ENCODE peak calls at places on chromosomes 4 and X, in four cellular contexts. Q is HepG2, B is GM12878, A is K562. N is an unnamed sample.

GRCh38 chr4:109495514-109495913 is 61.9 kb downstream of the SEC24B start:
- DNase-seq in Q (no peak), B (no peak), A (no peak), N (no peak)

GRCh38 chrX:29478336-29479069 is 736.9 kb upstream of the MAGEB2 start:
- DNase-seq in Q (peak; percentile 0), B (peak; percentile 51), A (peak; percentile 9), N (peak; percentile 65)

GRCh38 chrX:10254746-10255145 is 98.0 kb downstream of the CLCN4 start:
- DNase-seq in Q (peak; percentile 2), B (no peak), A (no peak), N (no peak)

GRCh38 chrX:103791233-103791632 is 14.6 kb downstream of the PLP1 start:
- DNase-seq in Q (no peak), B (no peak), A (no peak), N (peak; percentile 43)

GRCh38 chr4:99301376-99302164 is 10.8 kb upstream of the ADH1A start:
- DNase-seq in Q (no peak), B (no peak), A (no peak), N (no peak)

GRCh38 chr4:87423313-87424031 is 1.1 kb downstream of the NUDT9 start:
- DNase-seq in Q (no peak), B (no peak), A (no peak), N (no peak)

GRCh38 chr4:83108101-83108861 is 6.2 kb downstream of the PLAC8 start:
- DNase-seq in Q (no peak), B (no peak), A (no peak), N (no peak)

GRCh38 chr4:184344899-184345572 is 127.4 kb upstream of the ENPP6 start:
- DNase-seq in Q (no peak), B (no peak), A (no peak), N (no peak)

GRCh38 chrX:24668111-24668510 is 21.0 kb upstream of the PCYT1B start:
- DNase-seq in Q (no peak), B (no peak), A (no peak), N (no peak)

GRCh38 chr4:85005865-85006377 is 39.4 kb upstream of the WDFY3 start:
- DNase-seq in Q (no peak), B (no peak), A (no peak), N (no peak)

GRCh38 chrX:130120746-130121504 is 10.6 kb upstream of the ELF4 start:
- DNase-seq in Q (peak; percentile 33), B (no peak), A (peak; percentile 75), N (peak; percentile 87)

GRCh38 chr4:138182838-138183426 is 59.2 kb downstream of the SLC7A11 start:
- DNase-seq in Q (peak; percentile 56), B (no peak), A (peak; percentile 13), N (peak; percentile 19)

GRCh38 chr4:15779336-15779735 is 1.2 kb downstream of the CD38 start:
- DNase-seq in Q (peak; percentile 46), B (no peak), A (no peak), N (no peak)

GRCh38 chrX:154797006-154797405 is 8.3 kb downstream of the MPP1 start:
- DNase-seq in Q (no peak), B (no peak), A (no peak), N (no peak)

GRCh38 chr4:40916880-40917279 is 167.1 kb downstream of the NSUN7 start:
- DNase-seq in Q (peak; percentile 27), B (no peak), A (peak; percentile 46), N (peak; percentile 55)
- TF ChIP-seq BHLHE40 in Q (no peak), B (no peak), A (no peak), N (no peak)

GRCh38 chr4:147933316-147933715 is 201.4 kb downstream of the ARHGAP10 start:
- DNase-seq in Q (no peak), B (no peak), A (no peak), N (no peak)
- TF ChIP-seq TARDBP in Q (no peak), B (no peak), A (no peak), N (no peak)

GRCh38 chr4:69830529-69831269 is 29.2 kb downstream of the SULT1E1 start:
- DNase-seq in Q (peak; percentile 81), B (no peak), A (no peak), N (no peak)
- TF ChIP-seq BHLHE40 in Q (no peak), B (no peak), A (no peak), N (no peak)

GRCh38 chr4:115110191-115111166 is 2.9 kb downstream of the NDST4 start:
- DNase-seq in Q (no peak), B (no peak), A (no peak), N (peak; percentile 18)
- TF ChIP-seq TARDBP in Q (no peak), B (no peak), A (no peak), N (no peak)

DNA sequence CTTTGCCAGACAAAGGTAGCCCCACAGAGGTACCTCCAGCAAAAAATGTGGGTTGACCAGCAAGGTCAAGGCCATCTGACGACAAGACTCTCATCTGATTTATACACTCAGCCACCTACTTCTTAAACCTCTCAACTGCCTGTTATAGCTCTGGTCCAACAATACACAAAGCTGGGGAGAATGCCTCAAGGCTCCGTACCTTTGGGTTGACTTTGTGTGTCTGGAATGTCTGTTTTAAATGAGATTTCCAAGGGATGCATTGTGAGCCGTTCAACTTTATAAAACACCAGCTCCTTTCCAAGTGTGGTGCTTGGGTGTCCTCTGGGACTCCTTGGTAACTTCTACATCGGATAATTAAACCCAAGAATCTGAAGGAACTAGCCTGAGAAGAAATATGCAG is 167.0 kb upstream of the RPL34 start:
- DNase-seq in Q (no peak), B (no peak), A (no peak), N (no peak)
- TF ChIP-seq BHLHE40 in Q (no peak), B (no peak), A (no peak), N (no peak)

GRCh38 chr4:145939241-145939640 is 618 bp upstream of the ZNF827 start:
- DNase-seq in Q (no peak), B (no peak), A (no peak), N (no peak)
- TF ChIP-seq TARDBP in Q (no peak), B (no peak), A (no peak), N (no peak)

N was measured in HEK293T.